ENCODE peak calls at places on chromosomes 2 and 18, in ten cellular contexts. K, J, W, G, Y, B, M, L, F and E are unnamed samples.

GRCh38 chr18:26574958-26575864 is 26.9 kb upstream of the KCTD1 start:
- DNase-seq in K (peak), J (peak), W (no peak), G (peak), Y (no peak), B (peak), M (no peak), L (no peak), F (no peak), E (peak)

GRCh38 chr2:157792345-157793052 is 83.6 kb downstream of the ACVR1 start:
- DNase-seq in K (peak), J (no peak), W (no peak), G (no peak), Y (no peak), B (no peak), M (no peak), L (no peak), F (no peak), E (no peak)

GRCh38 chr2:146730882-146731281 is 1113.9 kb upstream of the ACVR2A start:
- DNase-seq in K (no peak), J (no peak), W (no peak), G (no peak), Y (no peak), B (no peak), M (no peak), L (no peak), F (no peak), E (no peak)

GRCh38 chr2:183837157-183837556 is 712.9 kb downstream of the NUP35 start:
- DNase-seq in K (no peak), J (no peak), W (no peak), G (peak), Y (no peak), B (no peak), M (no peak), L (no peak), F (no peak), E (no peak)

GRCh38 chr2:144350151-144350802 is 169.6 kb downstream of the ZEB2 start:
- DNase-seq in K (no peak), J (no peak), W (no peak), G (no peak), Y (no peak), B (no peak), M (no peak), L (peak), F (no peak), E (no peak)

GRCh38 chr18:78659748-78660147 is 319.9 kb upstream of the SALL3 start:
- DNase-seq in K (no peak), J (peak), W (peak), G (no peak), Y (no peak), B (no peak), M (no peak), L (no peak), F (no peak), E (no peak)

GRCh38 chr2:53998834-53999233 is 28.0 kb upstream of the PSME4 start:
- DNase-seq in K (no peak), J (no peak), W (no peak), G (no peak), Y (no peak), B (no peak), M (no peak), L (no peak), F (no peak), E (no peak)

GRCh38 chr2:211203986-211204385 is 647.6 kb downstream of the CPS1 start:
- DNase-seq in K (no peak), J (no peak), W (no peak), G (no peak), Y (no peak), B (no peak), M (no peak), L (no peak), F (no peak), E (no peak)

GRCh38 chr2:221334466-221334865 is 237.6 kb downstream of the EPHA4 start:
- DNase-seq in K (no peak), J (no peak), W (no peak), G (no peak), Y (no peak), B (no peak), M (no peak), L (no peak), F (no peak), E (no peak)

GRCh38 chr2:109144271-109144670 is 15.3 kb downstream of the SH3RF3 start:
- DNase-seq in K (no peak), J (no peak), W (no peak), G (no peak), Y (no peak), B (no peak), M (peak), L (no peak), F (no peak), E (no peak)

GRCh38 chr2:73993376-73993775 is 8.7 kb downstream of the TET3 start:
- DNase-seq in K (no peak), J (no peak), W (no peak), G (no peak), Y (no peak), B (no peak), M (no peak), L (peak), F (no peak), E (no peak)

GRCh38 chr18:46868171-46868921 is 49.0 kb downstream of the PIAS2 start:
- DNase-seq in K (no peak), J (no peak), W (no peak), G (no peak), Y (no peak), B (no peak), M (no peak), L (no peak), F (no peak), E (no peak)

GRCh38 chr2:6356127-6356761 is 509.5 kb downstream of the CMPK2 start:
- DNase-seq in K (no peak), J (no peak), W (no peak), G (no peak), Y (no peak), B (no peak), M (no peak), L (no peak), F (no peak), E (no peak)

GRCh38 chr2:237062585-237062984 is 23.1 kb upstream of the COPS8 start:
- DNase-seq in K (no peak), J (no peak), W (no peak), G (no peak), Y (no peak), B (no peak), M (no peak), L (no peak), F (no peak), E (no peak)

GRCh38 chr18:74528478-74528877 is 5.8 kb upstream of the CNDP1 start:
- DNase-seq in K (no peak), J (no peak), W (no peak), G (no peak), Y (no peak), B (no peak), M (no peak), L (no peak), F (no peak), E (no peak)

GRCh38 chr2:2708575-2708974 is 377.5 kb upstream of the MYT1L start:
- DNase-seq in K (no peak), J (no peak), W (no peak), G (no peak), Y (no peak), B (no peak), M (no peak), L (no peak), F (no peak), E (no peak)

GRCh38 chr2:73295751-73296400 is 2.5 kb upstream of the EGR4 start:
- DNase-seq in K (no peak), J (no peak), W (no peak), G (no peak), Y (no peak), B (no peak), M (no peak), L (no peak), F (no peak), E (no peak)

GRCh38 chr2:85133751-85134254 is 611 bp downstream of the TCF7L1 start:
- DNase-seq in K (peak), J (peak), W (peak), G (peak), Y (no peak), B (peak), M (no peak), L (no peak), F (no peak), E (no peak)

GRCh38 chr2:100383954-100384353 is 33.5 kb downstream of the CHST10 start:
- DNase-seq in K (no peak), J (no peak), W (no peak), G (no peak), Y (no peak), B (no peak), M (no peak), L (no peak), F (no peak), E (no peak)

GRCh38 chr2:2845796-2846315 is 514.8 kb upstream of the MYT1L start:
- DNase-seq in K (no peak), J (no peak), W (no peak), G (peak), Y (no peak), B (no peak), M (no peak), L (no peak), F (no peak), E (no peak)

GRCh38 chr2:188978291-188979081 is 4.3 kb downstream of the COL3A1 start:
- DNase-seq in K (peak), J (peak), W (no peak), G (no peak), Y (no peak), B (no peak), M (no peak), L (peak), F (no peak), E (no peak)

GRCh38 chr18:36302676-36303075 is 5.2 kb downstream of the FHOD3 start:
- DNase-seq in K (no peak), J (no peak), W (no peak), G (no peak), Y (no peak), B (no peak), M (no peak), L (no peak), F (no peak), E (no peak)

GRCh38 chr2:45610281-45611019 is 617 bp downstream of the SRBD1 start:
- DNase-seq in K (peak), J (peak), W (peak), G (peak), Y (peak), B (peak), M (no peak), L (peak), F (peak), E (peak)

GRCh38 chr2:239566995-239567580 is 166.3 kb upstream of the HDAC4 start:
- DNase-seq in K (no peak), J (no peak), W (no peak), G (peak), Y (no peak), B (no peak), M (no peak), L (no peak), F (no peak), E (no peak)

GRCh38 chr18:46528037-46528436 is 129.0 kb downstream of the LOXHD1 start:
- DNase-seq in K (no peak), J (no peak), W (no peak), G (no peak), Y (no peak), B (no peak), M (no peak), L (no peak), F (no peak), E (no peak)

GRCh38 chr18:59079264-59079972 is 60.3 kb upstream of the SEC11C start:
- DNase-seq in K (no peak), J (no peak), W (no peak), G (no peak), Y (no peak), B (no peak), M (no peak), L (peak), F (no peak), E (no peak)

GRCh38 chr2:42622943-42623676 is 54.7 kb downstream of the MTA3 start:
- DNase-seq in K (no peak), J (no peak), W (no peak), G (no peak), Y (no peak), B (no peak), M (no peak), L (no peak), F (no peak), E (no peak)